ENCODE peak calls at places on chromosomes 1 and 21, in four cellular contexts. One of them, this sample, is unnamed.

GRCh38 chr1:81834921-81835698 is 34.4 kb downstream of the ADGRL2 start:
- DNase-seq in HepG2: no peak
- DNase-seq in GM12878: no peak
- DNase-seq in K562: no peak
- DNase-seq in this sample: no peak

GRCh38 chr1:215710340-215710971 is 143.4 kb downstream of the KCTD3 start:
- DNase-seq in GM12878: no peak
- DNase-seq in K562: peak; percentile 45
- DNase-seq in HepG2: peak; percentile 59
- DNase-seq in this sample: peak; percentile 68

GRCh38 chr1:9477535-9477934 is 61.7 kb upstream of the SLC25A33 start:
- DNase-seq in HepG2: no peak
- DNase-seq in GM12878: no peak
- DNase-seq in K562: no peak
- DNase-seq in this sample: no peak

GRCh38 chr1:30731806-30732276 is 8.5 kb upstream of the MATN1 start:
- DNase-seq in GM12878: no peak
- DNase-seq in K562: peak; percentile 86
- DNase-seq in HepG2: no peak
- DNase-seq in this sample: no peak

GRCh38 chr1:15332525-15332924 is 77.2 kb upstream of the EFHD2 start:
- DNase-seq in GM12878: no peak
- DNase-seq in K562: no peak
- DNase-seq in HepG2: no peak
- DNase-seq in this sample: no peak

GRCh38 chr21:34986561-34987533 is 62.3 kb downstream of the RUNX1 start:
- DNase-seq in K562: no peak
- DNase-seq in HepG2: peak; percentile 84
- DNase-seq in GM12878: peak; percentile 72
- DNase-seq in this sample: peak; percentile 93

GRCh38 chr1:53541761-53542550 is 82.8 kb downstream of the DMRTB1 start:
- DNase-seq in K562: peak; percentile 60
- DNase-seq in HepG2: no peak
- DNase-seq in GM12878: no peak
- DNase-seq in this sample: peak; percentile 13

GRCh38 chr1:66302810-66303209 is 231.1 kb upstream of the SGIP1 start:
- DNase-seq in GM12878: no peak
- DNase-seq in HepG2: no peak
- DNase-seq in K562: no peak
- DNase-seq in this sample: no peak

GRCh38 chr21:30234643-30235042 is 18.7 kb upstream of the CLDN8 start:
- DNase-seq in HepG2: no peak
- DNase-seq in GM12878: no peak
- DNase-seq in K562: no peak
- DNase-seq in this sample: no peak

GRCh38 chr1:163295949-163296348 is 25.8 kb upstream of the NUF2 start:
- DNase-seq in GM12878: no peak
- DNase-seq in HepG2: no peak
- DNase-seq in K562: no peak
- DNase-seq in this sample: no peak

GRCh38 chr1:228095938-228096337 is 7.2 kb downstream of the C1orf35 start:
- DNase-seq in K562: no peak
- DNase-seq in GM12878: no peak
- DNase-seq in HepG2: no peak
- DNase-seq in this sample: no peak

GRCh38 chr1:113536182-113536780 is 146.0 kb downstream of the MAGI3 start:
- DNase-seq in GM12878: no peak
- DNase-seq in HepG2: no peak
- DNase-seq in K562: no peak
- DNase-seq in this sample: no peak

GRCh38 chr1:66535149-66535548 is 1.2 kb downstream of the SGIP1 start:
- DNase-seq in GM12878: no peak
- DNase-seq in K562: no peak
- DNase-seq in HepG2: no peak
- DNase-seq in this sample: no peak

GRCh38 chr1:93827633-93828436 is 51.2 kb downstream of the DNTTIP2 start:
- DNase-seq in K562: no peak
- DNase-seq in GM12878: no peak
- DNase-seq in HepG2: peak; percentile 94
- DNase-seq in this sample: no peak

GRCh38 chr1:42807056-42807668 is 9.8 kb upstream of the ERMAP start:
- DNase-seq in K562: no peak
- DNase-seq in GM12878: no peak
- DNase-seq in HepG2: no peak
- DNase-seq in this sample: no peak

GRCh38 chr1:12424793-12425192 is 193.2 kb downstream of the DHRS3 start:
- DNase-seq in K562: no peak
- DNase-seq in GM12878: no peak
- DNase-seq in HepG2: no peak
- DNase-seq in this sample: no peak

GRCh38 chr1:96979287-96979686 is 257.7 kb downstream of the PTBP2 start:
- DNase-seq in GM12878: no peak
- DNase-seq in HepG2: no peak
- DNase-seq in K562: no peak
- DNase-seq in this sample: no peak

GRCh38 chr1:94316836-94317789 is 79.7 kb upstream of the ARHGAP29 start:
- DNase-seq in K562: no peak
- DNase-seq in GM12878: no peak
- DNase-seq in HepG2: peak; percentile 83
- DNase-seq in this sample: no peak

GRCh38 chr1:37449936-37450335 is 24.4 kb upstream of the ZC3H12A start:
- DNase-seq in GM12878: no peak
- DNase-seq in K562: no peak
- DNase-seq in HepG2: no peak
- DNase-seq in this sample: no peak

GRCh38 chr1:239805888-239806772 is 285.6 kb upstream of the FMN2 start:
- DNase-seq in HepG2: no peak
- DNase-seq in GM12878: no peak
- DNase-seq in K562: no peak
- DNase-seq in this sample: no peak

GRCh38 chr1:188986751-188987417 is 1490.8 kb downstream of the BRINP3 start:
- DNase-seq in K562: no peak
- DNase-seq in GM12878: no peak
- DNase-seq in HepG2: no peak
- DNase-seq in this sample: no peak

GRCh38 chr1:53544731-53545515 is 85.7 kb downstream of the DMRTB1 start:
- DNase-seq in GM12878: no peak
- DNase-seq in K562: no peak
- DNase-seq in HepG2: no peak
- DNase-seq in this sample: no peak

GRCh38 chr1:69836961-69837636 is 269.4 kb downstream of the LRRC7 start:
- DNase-seq in HepG2: no peak
- DNase-seq in K562: no peak
- DNase-seq in GM12878: no peak
- DNase-seq in this sample: no peak

GRCh38 chr1:170445096-170445495 is 86.9 kb upstream of the GORAB start:
- DNase-seq in GM12878: no peak
- DNase-seq in HepG2: no peak
- DNase-seq in K562: no peak
- DNase-seq in this sample: no peak

DNA sequence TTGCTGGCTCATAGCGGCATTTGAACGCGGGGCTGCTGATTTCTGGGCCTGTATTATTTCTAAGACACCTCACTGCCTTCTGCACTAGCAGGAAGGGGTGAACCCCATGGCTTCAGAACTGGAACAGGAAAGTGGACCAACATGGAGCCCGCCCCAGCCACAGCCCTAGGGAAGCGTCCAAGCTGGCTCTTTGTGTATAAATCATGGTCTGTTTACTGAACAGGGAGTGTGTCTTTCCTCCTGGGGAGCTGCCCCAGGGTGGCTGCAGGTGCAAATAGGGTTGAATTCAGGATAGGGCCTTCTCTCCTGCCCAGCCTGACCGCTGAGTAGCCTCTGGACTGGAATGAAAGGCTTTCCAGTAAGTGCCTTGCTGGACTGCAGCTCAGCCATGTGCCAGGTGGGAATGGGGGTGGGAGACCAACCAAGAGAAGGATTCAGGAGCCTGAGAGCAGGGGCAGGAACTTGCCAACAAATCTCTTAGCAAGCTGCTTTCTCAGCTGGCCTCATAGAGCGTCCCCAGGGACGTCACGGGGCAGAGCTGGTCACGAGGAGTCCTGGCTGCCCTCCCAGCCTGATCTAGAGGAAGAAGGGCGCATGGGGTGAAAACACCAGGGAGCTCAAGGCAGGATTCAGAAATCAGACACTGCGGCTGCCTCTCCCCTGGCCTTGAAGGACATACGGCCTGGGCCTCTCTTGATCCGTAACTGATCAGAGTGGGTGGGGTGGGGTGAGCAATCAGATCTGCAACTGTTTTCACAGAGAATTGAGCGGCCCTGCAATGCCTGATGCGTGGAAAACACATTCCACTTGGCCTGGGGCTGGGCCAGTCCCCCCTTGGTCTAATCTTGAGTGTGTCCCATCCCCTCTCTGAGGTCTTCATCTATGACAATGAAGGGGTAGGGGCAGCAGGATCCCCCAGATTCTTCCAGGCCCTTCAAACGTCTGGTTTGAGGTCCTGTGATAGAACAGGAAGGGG is 56.5 kb upstream of the SELENON start:
- DNase-seq in K562: no peak
- DNase-seq in HepG2: no peak
- DNase-seq in GM12878: no peak
- DNase-seq in this sample: no peak
- TF ChIP-seq ATF3 in K562: no peak
- TF ChIP-seq ATF3 in HepG2: no peak
- TF ChIP-seq ATF3 in GM12878: no peak
- TF ChIP-seq ATF3 in this sample: no peak

GRCh38 chr1:21385022-21385421 is 54.9 kb upstream of the NBPF3 start:
- DNase-seq in HepG2: no peak
- DNase-seq in K562: no peak
- DNase-seq in GM12878: no peak
- DNase-seq in this sample: no peak
- H3K4me2 ChIP-seq in HepG2: no peak overlapping the region
- H3K4me2 ChIP-seq in K562: no peak overlapping the region
- H3K4me2 ChIP-seq in GM12878: no peak overlapping the region
- H3K4me2 ChIP-seq in this sample: no peak overlapping the region

DNA sequence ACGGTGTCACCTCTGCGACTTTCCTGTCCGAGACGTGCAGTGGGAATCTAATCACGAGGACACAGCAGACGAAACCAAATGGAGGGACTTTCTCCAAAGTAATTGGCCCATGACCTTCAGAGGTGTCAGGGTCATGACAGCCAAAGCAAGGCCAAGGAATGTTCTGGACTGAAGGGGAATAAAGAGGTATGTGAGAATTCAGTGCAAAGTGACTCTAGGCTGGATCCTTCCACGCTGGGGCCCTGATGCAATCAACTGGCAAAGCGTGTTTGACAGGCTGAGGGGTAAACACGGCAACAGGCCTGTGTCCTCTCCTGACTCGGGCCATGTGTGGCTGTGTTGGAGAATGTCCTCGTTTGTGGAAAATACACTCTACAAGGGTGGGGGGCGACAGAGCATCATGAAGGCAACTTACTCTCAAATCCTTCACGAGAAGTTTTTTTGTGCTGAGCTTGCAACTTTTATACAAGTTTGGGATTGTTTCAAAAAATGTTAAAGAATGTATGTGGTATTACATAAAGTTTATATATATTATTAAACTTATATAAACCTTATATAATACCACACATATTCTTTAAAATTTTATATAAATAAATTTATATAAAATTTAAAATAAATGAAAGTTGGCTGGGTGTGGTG is 1.7 kb downstream of the CFAP74 start:
- DNase-seq in HepG2: no peak
- DNase-seq in K562: no peak
- DNase-seq in GM12878: no peak
- DNase-seq in this sample: peak; percentile 22
- TF ChIP-seq ZBTB33 in HepG2: no peak
- TF ChIP-seq ZBTB33 in K562: no peak
- TF ChIP-seq ZBTB33 in GM12878: no peak
- TF ChIP-seq ZBTB33 in this sample: no peak

DNA sequence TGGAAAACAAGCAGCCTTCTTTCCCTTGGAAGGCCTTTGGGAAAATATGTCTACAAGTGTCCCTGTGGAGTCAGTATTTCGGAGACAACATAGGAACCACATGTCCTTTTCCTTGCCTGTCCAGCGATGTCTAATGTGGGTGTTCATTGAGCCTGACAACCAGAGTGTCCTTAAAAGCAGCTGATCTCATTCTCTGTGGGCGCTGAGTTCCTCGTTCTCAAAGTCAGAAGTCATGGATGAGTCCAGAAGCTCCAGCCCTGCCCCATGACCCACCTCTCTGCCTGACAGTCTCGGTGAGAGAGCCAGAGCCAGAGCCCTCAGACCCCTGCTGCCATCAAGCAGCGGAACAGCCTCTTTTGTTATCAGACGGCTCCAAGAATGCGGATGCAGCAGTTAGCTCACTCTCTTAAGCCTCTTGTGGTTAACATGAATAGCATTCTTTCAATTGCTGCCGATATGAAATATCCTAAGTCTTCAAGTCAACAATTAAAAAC is 329.2 kb downstream of the TGFB2 start:
- DNase-seq in HepG2: peak; percentile 68
- DNase-seq in GM12878: no peak
- DNase-seq in K562: no peak
- DNase-seq in this sample: peak; percentile 78
- TF ChIP-seq ATF3 in HepG2: no peak
- TF ChIP-seq ATF3 in GM12878: no peak
- TF ChIP-seq ATF3 in K562: no peak
- TF ChIP-seq ATF3 in this sample: no peak

GRCh38 chr1:226624526-226624925 is 76.0 kb downstream of the STUM start:
- DNase-seq in GM12878: no peak
- DNase-seq in HepG2: no peak
- DNase-seq in K562: no peak
- DNase-seq in this sample: no peak
- H3K4me2 ChIP-seq in GM12878: no peak overlapping the region
- H3K4me2 ChIP-seq in HepG2: no peak overlapping the region
- H3K4me2 ChIP-seq in K562: no peak overlapping the region
- H3K4me2 ChIP-seq in this sample: no peak overlapping the region

GRCh38 chr1:49160677-49161076 is 384.0 kb upstream of the BEND5 start:
- DNase-seq in GM12878: no peak
- DNase-seq in K562: no peak
- DNase-seq in HepG2: no peak
- DNase-seq in this sample: no peak
- TF ChIP-seq ZBTB33 in GM12878: no peak
- TF ChIP-seq ZBTB33 in K562: no peak
- TF ChIP-seq ZBTB33 in HepG2: no peak
- TF ChIP-seq ZBTB33 in this sample: no peak

DNA sequence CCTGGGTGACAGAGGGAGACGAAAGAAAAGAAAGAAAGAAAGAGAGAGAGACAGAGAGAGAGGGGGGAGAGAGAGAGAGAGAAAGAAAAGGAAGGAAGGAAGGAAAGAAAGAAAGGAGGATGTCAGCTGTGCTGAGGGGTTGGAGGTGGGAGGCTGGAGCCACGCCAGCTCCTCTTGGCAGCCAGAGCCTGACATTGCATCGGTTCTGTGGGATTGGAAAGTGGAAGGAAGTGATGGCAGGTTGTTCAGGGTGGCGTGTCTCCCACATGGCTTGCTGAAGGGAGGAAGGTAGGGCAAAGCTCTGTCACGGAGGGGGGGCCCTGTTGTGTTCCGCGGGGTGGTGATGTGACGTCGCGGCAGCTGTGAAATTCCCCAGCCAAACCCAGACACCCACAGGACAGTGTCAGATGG is 30.7 kb downstream of the EIF2D start:
- DNase-seq in GM12878: no peak
- DNase-seq in HepG2: no peak
- DNase-seq in K562: no peak
- DNase-seq in this sample: no peak
- TF ChIP-seq ATF3 in GM12878: no peak
- TF ChIP-seq ATF3 in HepG2: no peak
- TF ChIP-seq ATF3 in K562: no peak
- TF ChIP-seq ATF3 in this sample: no peak

GRCh38 chr1:39787468-39787867 is 1.2 kb downstream of the BMP8B start:
- DNase-seq in K562: no peak
- DNase-seq in GM12878: no peak
- DNase-seq in HepG2: no peak
- DNase-seq in this sample: no peak
- H3K4me2 ChIP-seq in K562: no peak overlapping the region
- H3K4me2 ChIP-seq in GM12878: no peak overlapping the region
- H3K4me2 ChIP-seq in HepG2: no peak overlapping the region
- H3K4me2 ChIP-seq in this sample: peak overlapping the region; percentile 52

This sample was measured in HCT116.